ENCODE peak calls at places on chromosomes 2 and 18, in five cellular contexts. J is activated T-cell treated with anti-CD3 and anti-CD28 coated beads, Interleukin-2, amount 50 U/mL, for 1 hour; T is A549; O is cardiac septum; V is kidney glomerular epithelial cell. Z is an unnamed sample.

GRCh38 chr2:239819091-239819973 is 205.8 kb downstream of the NDUFA10 start:
- DNase-seq in O (peak; percentile 57), J (no peak), T (no peak), V (no peak), Z (no peak)

GRCh38 chr2:148513425-148513824 is 131.1 kb upstream of the EPC2 start:
- DNase-seq in T (no peak), J (no peak), O (no peak), V (no peak), Z (no peak)

GRCh38 chr2:23478087-23478932 is 93.3 kb downstream of the KLHL29 start:
- DNase-seq in J (no peak), V (no peak), O (peak; percentile 3), T (no peak), Z (no peak)

GRCh38 chr2:357811-358210 is 69.9 kb upstream of the ALKAL2 start:
- DNase-seq in J (no peak), V (no peak), T (no peak), O (no peak), Z (no peak)

GRCh38 chr2:102049756-102050443 is 58.1 kb downstream of the IL1R2 start:
- DNase-seq in J (no peak), V (no peak), O (no peak), T (no peak), Z (no peak)

GRCh38 chr18:78786776-78787175 is 192.8 kb upstream of the SALL3 start:
- DNase-seq in O (peak; percentile 72), T (no peak), J (no peak), V (no peak), Z (no peak)

GRCh38 chr2:73291093-73291460 is 2.3 kb downstream of the EGR4 start:
- DNase-seq in V (peak; percentile 22), O (no peak), J (peak; percentile 71), T (peak; percentile 65), Z (no peak)

GRCh38 chr2:166375205-166375735 is 474 bp downstream of the SCN9A start:
- DNase-seq in V (peak; percentile 17), T (peak; percentile 36), O (no peak), J (no peak), Z (no peak)

GRCh38 chr2:55425449-55425848 is 5.8 kb upstream of the CCDC88A start:
- DNase-seq in J (no peak), T (peak; percentile 89), V (peak; percentile 8), O (no peak), Z (no peak)

GRCh38 chr2:24930768-24931167 is 10.7 kb upstream of the ADCY3 start:
- DNase-seq in V (no peak), T (no peak), O (no peak), J (no peak), Z (no peak)

GRCh38 chr2:20348542-20348941 is 2.1 kb downstream of the PUM2 start:
- DNase-seq in O (no peak), T (no peak), J (no peak), V (no peak), Z (no peak)

GRCh38 chr2:222439692-222440091 is 15.3 kb downstream of the SGPP2 start:
- DNase-seq in V (no peak), O (no peak), J (no peak), T (no peak), Z (no peak)

GRCh38 chr2:215548714-215549113 is 112.8 kb upstream of the FN1 start:
- DNase-seq in O (no peak), J (no peak), T (no peak), V (no peak), Z (no peak)

GRCh38 chr18:36769611-36770314 is 59.0 kb downstream of the TPGS2 start:
- DNase-seq in O (no peak), V (no peak), J (no peak), T (peak; percentile 16), Z (no peak)

GRCh38 chr2:233075966-233076339 is 15.8 kb downstream of the INPP5D start:
- DNase-seq in O (no peak), T (no peak), J (no peak), V (no peak), Z (peak; percentile 43)

GRCh38 chr2:240571314-240571973 is 3.2 kb downstream of the RNPEPL1 start:
- DNase-seq in T (no peak), O (peak; percentile 55), V (no peak), J (no peak), Z (no peak)

GRCh38 chr2:202104286-202104870 is 31.3 kb downstream of the KIAA2012 start:
- DNase-seq in J (no peak), O (no peak), V (no peak), T (peak; percentile 65), Z (no peak)

GRCh38 chr18:3051718-3052410 is 38.9 kb upstream of the LPIN2 start:
- DNase-seq in J (no peak), O (no peak), T (peak; percentile 81), V (no peak), Z (no peak)

GRCh38 chr2:30293303-30293912 is 62.1 kb downstream of the LBH start:
- DNase-seq in J (no peak), V (peak; percentile 97), O (peak; percentile 61), T (peak; percentile 94), Z (no peak)

GRCh38 chr2:58107803-58108710 is 61.5 kb downstream of the VRK2 start:
- DNase-seq in O (no peak), J (no peak), T (peak; percentile 96), V (peak; percentile 62), Z (no peak)

GRCh38 chr2:239819974-239820555 is 205.1 kb downstream of the NDUFA10 start:
- DNase-seq in T (no peak), V (peak; percentile 33), O (no peak), J (no peak), Z (peak; percentile 23)

Z was measured in NCI-H526 treated with DMSO at 0.1 percent for 48 hours.